ENCODE peak calls at places on chromosomes 4 and X, in seven cellular contexts. F, B, X, K, A, N and Z are unnamed samples.

GRCh38 chr4:113618205-113618604 is 143.3 kb downstream of the CAMK2D start:
- DNase-seq in N (no peak), X (no peak), K (no peak), F (no peak), B (no peak), A (no peak), Z (no peak)

GRCh38 chr4:168507178-168507577 is 10.3 kb downstream of the PALLD start:
- DNase-seq in F (no peak), B (no peak), X (no peak), A (no peak), K (no peak), N (no peak), Z (no peak)

GRCh38 chr4:184331155-184331995 is 113.7 kb upstream of the ENPP6 start:
- DNase-seq in N (no peak), K (no peak), A (no peak), X (no peak), F (peak; percentile 9), B (peak; percentile 23), Z (no peak)

GRCh38 chrX:150365953-150366911 is 3.1 kb downstream of the MAMLD1 start:
- DNase-seq in F (no peak), X (peak; percentile 46), K (peak; percentile 55), N (peak; percentile 83), A (no peak), B (peak; percentile 64), Z (peak; percentile 37)

GRCh38 chr4:41241919-41242318 is 14.8 kb upstream of the UCHL1 start:
- DNase-seq in K (no peak), X (no peak), B (no peak), F (no peak), N (no peak), A (no peak), Z (no peak)

GRCh38 chrX:22037225-22037624 is 5.1 kb downstream of the PHEX start:
- DNase-seq in B (no peak), A (no peak), X (no peak), K (no peak), F (no peak), N (no peak), Z (no peak)

GRCh38 chr4:164977243-164978164 is at the start of gene TRIM61:
- DNase-seq in F (no peak), X (peak; percentile 44), K (peak; percentile 92), B (peak; percentile 54), N (peak; percentile 29), A (no peak), Z (peak; percentile 65)

GRCh38 chrX:110732274-110732673 is 63.3 kb downstream of the CHRDL1 start:
- DNase-seq in B (no peak), F (no peak), X (peak; percentile 30), N (no peak), A (no peak), K (no peak), Z (no peak)

GRCh38 chr4:60865238-60865637 is 334.9 kb upstream of the ADGRL3 start:
- DNase-seq in N (peak; percentile 5), X (peak; percentile 31), F (no peak), B (no peak), K (peak; percentile 68), A (no peak), Z (no peak)

GRCh38 chr4:164613761-164614277 is 140.1 kb upstream of the SMIM31 start:
- DNase-seq in F (no peak), K (no peak), X (no peak), N (no peak), A (no peak), B (no peak), Z (no peak)

GRCh38 chr4:114867291-114867690 is 246.1 kb downstream of the NDST4 start:
- DNase-seq in A (no peak), K (peak; percentile 37), N (peak; percentile 19), X (no peak), F (no peak), B (no peak), Z (no peak)

GRCh38 chr4:48022192-48022799 is 5.7 kb downstream of the NIPAL1 start:
- DNase-seq in F (no peak), N (no peak), K (no peak), X (no peak), A (no peak), B (peak; percentile 6), Z (no peak)

GRCh38 chr4:12186526-12186925 is 757.8 kb upstream of the HS3ST1 start:
- DNase-seq in N (no peak), A (no peak), B (no peak), F (no peak), K (no peak), X (no peak), Z (no peak)

GRCh38 chr4:102451266-102451665 is 49.9 kb upstream of the NFKB1 start:
- DNase-seq in N (no peak), K (no peak), F (no peak), B (no peak), A (no peak), X (no peak), Z (no peak)

GRCh38 chr4:183588169-183588675 is 70.8 kb downstream of the RWDD4 start:
- DNase-seq in N (peak; percentile 59), X (no peak), K (no peak), F (no peak), B (peak; percentile 51), A (no peak), Z (no peak)

GRCh38 chr4:3729188-3729884 is 36.8 kb upstream of the ADRA2C start:
- DNase-seq in A (no peak), N (no peak), K (no peak), F (no peak), B (peak; percentile 61), X (no peak), Z (no peak)

GRCh38 chrX:155544886-155545285 is 67.9 kb downstream of the TMLHE start:
- DNase-seq in F (no peak), N (no peak), X (no peak), A (no peak), K (no peak), B (no peak), Z (no peak)

GRCh38 chr4:182876006-182876405 is 41.2 kb downstream of the DCTD start:
- DNase-seq in A (no peak), N (no peak), K (no peak), F (no peak), B (no peak), X (no peak), Z (no peak)

GRCh38 chrX:123310112-123310511 is 126.0 kb downstream of the GRIA3 start:
- DNase-seq in K (no peak), N (no peak), X (no peak), A (no peak), F (no peak), B (no peak), Z (no peak)

GRCh38 chr4:123479944-123480343 is 83.3 kb downstream of the SPRY1 start:
- DNase-seq in F (no peak), A (no peak), B (peak; percentile 10), K (no peak), N (peak; percentile 71), X (no peak), Z (no peak)
- H3K23ac ChIP-seq in F (no peak overlapping the region), A (no peak overlapping the region), B (no peak overlapping the region), K (no peak overlapping the region), N (no peak overlapping the region), X (no peak overlapping the region), Z (no peak overlapping the region)

DNA sequence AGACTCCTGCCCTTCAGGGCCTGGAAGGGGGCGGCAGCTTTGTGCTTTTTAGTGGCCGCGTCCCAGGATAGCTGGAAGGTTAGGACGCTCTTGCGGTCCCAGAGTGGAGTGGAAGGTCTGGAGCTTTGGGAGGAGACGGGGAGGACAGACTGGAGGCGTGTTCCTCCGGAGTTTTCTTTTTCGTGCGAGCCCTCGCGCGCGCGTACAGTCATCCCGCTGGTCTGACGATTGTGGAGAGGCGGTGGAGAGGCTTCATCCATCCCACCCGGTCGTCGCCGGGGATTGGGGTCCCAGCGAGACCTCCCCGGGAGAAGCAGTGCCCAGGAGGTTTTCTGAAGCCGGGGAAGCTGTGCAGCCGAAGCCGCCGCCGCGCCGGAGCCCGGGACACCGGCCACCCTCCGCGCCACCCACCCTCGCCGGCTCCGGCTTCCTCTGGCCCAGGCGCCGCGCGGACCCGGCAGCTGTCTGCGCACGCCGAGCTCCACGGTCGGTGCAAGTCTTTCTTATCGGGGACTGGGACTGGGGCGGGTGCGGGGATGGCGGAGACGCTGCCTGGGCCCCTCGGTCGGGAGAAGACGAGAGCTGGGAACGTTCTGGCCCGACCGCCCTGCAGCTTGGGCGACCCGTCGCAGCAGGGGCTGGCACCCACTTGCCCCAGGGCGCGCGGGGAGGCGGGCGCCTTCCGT is at the start of gene EDNRA:
- DNase-seq in B (peak; percentile 68), K (peak; percentile 71), X (peak; percentile 43), F (no peak), N (peak; percentile 79), A (no peak), Z (peak; percentile 36)
- H3K27ac ChIP-seq in B (peak within 1 kb of the TSS; percentile 70), K (no peak within 1 kb of the TSS), X (no peak within 1 kb of the TSS), F (no peak within 1 kb of the TSS), N (no peak within 1 kb of the TSS), A (no peak within 1 kb of the TSS), Z (no peak within 1 kb of the TSS)

GRCh38 chr4:101039367-101039766 is 308.0 kb downstream of the PPP3CA start:
- DNase-seq in N (no peak), K (no peak), F (no peak), B (no peak), X (no peak), A (no peak), Z (no peak)

GRCh38 chr4:101037938-101038413 is 309.4 kb downstream of the PPP3CA start:
- DNase-seq in F (no peak), X (no peak), N (no peak), A (no peak), K (no peak), B (peak; percentile 13), Z (no peak)

GRCh38 chr4:101035522-101035921 is 311.8 kb downstream of the PPP3CA start:
- DNase-seq in N (no peak), A (no peak), X (no peak), F (peak; percentile 23), B (no peak), K (peak; percentile 40), Z (no peak)

GRCh38 chr4:101033986-101034385 is 313.3 kb downstream of the PPP3CA start:
- DNase-seq in X (peak; percentile 46), N (no peak), K (peak; percentile 60), B (no peak), A (no peak), F (no peak), Z (no peak)

DNA sequence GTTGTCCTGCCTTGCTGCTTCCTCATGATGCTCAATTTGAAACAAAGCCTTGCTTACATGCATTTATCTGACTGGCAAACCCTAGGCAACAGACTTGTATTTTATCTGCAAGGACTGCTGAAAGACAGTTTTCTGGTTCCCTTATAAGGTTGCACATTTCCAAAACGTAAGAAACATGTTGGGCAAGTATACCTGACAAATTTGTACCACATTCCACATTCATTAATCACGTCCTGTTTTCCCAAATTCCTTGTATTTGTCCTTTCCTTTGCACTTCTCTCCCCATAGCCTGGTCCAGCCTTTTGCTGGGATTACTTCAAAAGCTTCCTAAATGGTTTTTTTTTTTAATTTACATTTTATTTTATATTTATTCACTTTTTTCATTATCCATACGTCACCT is 310.1 kb downstream of the PPP3CA start:
- DNase-seq in X (no peak), N (no peak), B (no peak), K (no peak), A (no peak), F (peak; percentile 4), Z (no peak)
- H3K23ac ChIP-seq in X (no peak overlapping the region), N (no peak overlapping the region), B (peak overlapping the region; percentile 31), K (no peak overlapping the region), A (no peak overlapping the region), F (no peak overlapping the region), Z (no peak overlapping the region)

DNA sequence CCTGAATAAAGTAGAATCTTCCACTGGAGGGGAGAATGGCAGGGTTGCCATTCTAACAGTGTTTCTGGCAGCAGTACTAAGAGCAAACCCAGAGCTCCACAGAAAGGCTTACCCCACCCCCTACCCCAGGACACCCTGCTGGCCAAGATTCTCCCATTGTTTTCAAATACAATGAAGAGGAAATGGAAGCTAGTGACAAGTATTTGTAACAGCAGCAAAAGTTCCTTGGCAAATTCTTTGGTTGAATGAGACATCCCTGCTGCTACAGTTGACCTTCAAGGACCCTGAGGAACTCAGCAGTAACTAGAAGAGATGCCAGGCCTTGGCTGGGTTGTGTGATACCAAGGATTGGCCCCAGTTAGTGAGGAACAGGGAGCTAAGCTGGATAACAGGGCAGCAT is 124.2 kb upstream of the DGKK start:
- DNase-seq in B (no peak), A (peak; percentile 57), N (no peak), F (no peak), K (peak; percentile 90), X (peak; percentile 76), Z (no peak)
- H3K27ac ChIP-seq in B (no peak overlapping the region), A (peak overlapping the region; percentile 81), N (no peak overlapping the region), F (no peak overlapping the region), K (peak overlapping the region; percentile 84), X (peak overlapping the region; percentile 89), Z (no peak overlapping the region)